ENCODE peak calls at places on chromosomes 6 and 20, in seven cellular contexts. S is SHP77; K is SK-MEL-5; B is T-helper 1 cell; U is T-helper 9 cell; J is WTC11; R is activated CD4-positive, alpha-beta T cell treated with anti-CD3 and anti-CD28 coated beads, Interleukin-2, amount 50 U/mL, for 4 hours. W is an unnamed sample.

GRCh38 chr6:24935753-24936152 is at the start of gene RIPOR2:
- DNase-seq in U (peak; percentile 59), B (peak; percentile 88), J (peak; percentile 62), S (no peak), R (peak; percentile 52), K (peak; percentile 77), W (peak; percentile 71)

GRCh38 chr6:11066505-11067347 is 22.6 kb upstream of the ELOVL2 start:
- DNase-seq in R (no peak), U (no peak), B (no peak), S (no peak), K (no peak), J (no peak), W (no peak)

GRCh38 chr6:166504100-166504499 is 82.4 kb downstream of the RAMACL start:
- DNase-seq in K (no peak), B (no peak), S (no peak), J (no peak), R (no peak), U (no peak), W (no peak)

GRCh38 chr6:160534050-160534696 is 129.9 kb downstream of the LPA start:
- DNase-seq in J (peak; percentile 83), S (peak; percentile 30), K (peak; percentile 66), R (peak; percentile 44), U (peak; percentile 56), B (peak; percentile 38), W (peak; percentile 32)

GRCh38 chr6:105982761-105983600 is 103.2 kb upstream of the PRDM1 start:
- DNase-seq in R (no peak), B (peak; percentile 80), J (no peak), K (no peak), U (no peak), S (no peak), W (no peak)

GRCh38 chr20:52275243-52275817 is 83.8 kb upstream of the ZFP64 start:
- DNase-seq in R (no peak), B (no peak), K (peak; percentile 16), U (no peak), S (no peak), J (no peak), W (no peak)

GRCh38 chr20:24838551-24839530 is 110.2 kb upstream of the CST7 start:
- DNase-seq in K (no peak), S (no peak), J (no peak), R (no peak), B (peak; percentile 25), U (no peak), W (no peak)

GRCh38 chr6:169960531-169960890 is 209.1 kb downstream of the ERMARD start:
- DNase-seq in S (peak; percentile 29), B (no peak), R (no peak), J (no peak), U (no peak), K (no peak), W (no peak)

GRCh38 chr6:63635165-63635562 is 438 bp upstream of the PHF3 start:
- DNase-seq in U (no peak), R (no peak), B (no peak), J (no peak), S (no peak), K (peak; percentile 1), W (no peak)

GRCh38 chr6:7914991-7915789 is 4.6 kb upstream of the TXNDC5 start:
- DNase-seq in R (no peak), B (no peak), K (no peak), S (no peak), U (no peak), J (no peak), W (no peak)

GRCh38 chr6:17045581-17046322 is 56.1 kb upstream of the STMND1 start:
- DNase-seq in U (no peak), S (no peak), R (no peak), J (no peak), K (no peak), B (no peak), W (no peak)

GRCh38 chr20:38649275-38649891 is 47.8 kb downstream of the ARHGAP40 start:
- DNase-seq in S (peak; percentile 24), R (no peak), B (peak; percentile 20), U (no peak), J (peak; percentile 56), K (peak; percentile 63), W (no peak)

GRCh38 chr20:33647603-33648395 is 14.3 kb upstream of the C20orf144 start:
- DNase-seq in K (no peak), J (no peak), B (peak; percentile 29), R (no peak), S (no peak), U (no peak), W (no peak)

GRCh38 chr6:37096025-37096424 is 73.9 kb upstream of the PIM1 start:
- DNase-seq in R (no peak), U (no peak), J (no peak), K (no peak), S (no peak), B (no peak), W (no peak)